ENCODE peak calls at places on chromosome 1, in seven cellular contexts. S, Y, F, L, O, N and Z are unnamed samples.

GRCh38 chr1:198937231-198938031 is 298.6 kb downstream of the PTPRC start:
- DNase-seq in S (peak; percentile 64), Y (peak; percentile 97), F (peak; percentile 53), L (peak; percentile 88), O (peak; percentile 98), N (peak; percentile 87), Z (peak; percentile 76)

GRCh38 chr1:154975409-154976205 is 1.1 kb downstream of the CKS1B start:
- DNase-seq in S (no peak), Y (peak; percentile 75), F (peak; percentile 37), L (peak; percentile 31), O (peak; percentile 69), N (peak; percentile 47), Z (no peak)

GRCh38 chr1:156910309-156910782 is 10.1 kb upstream of the LRRC71 start:
- DNase-seq in S (peak; percentile 69), Y (peak; percentile 36), F (no peak), L (peak; percentile 73), O (peak; percentile 72), N (peak; percentile 43), Z (no peak)

GRCh38 chr1:209635850-209636249 is 16.4 kb downstream of the LAMB3 start:
- DNase-seq in S (no peak), Y (no peak), F (no peak), L (no peak), O (no peak), N (no peak), Z (no peak)

GRCh38 chr1:24289937-24290595 is 29.1 kb upstream of the GRHL3 start:
- DNase-seq in S (peak; percentile 80), Y (peak; percentile 97), F (no peak), L (no peak), O (peak; percentile 67), N (peak; percentile 88), Z (peak; percentile 88)

GRCh38 chr1:110927484-110928075 is 36.1 kb downstream of the LRIF1 start:
- DNase-seq in S (no peak), Y (peak; percentile 34), F (no peak), L (no peak), O (peak; percentile 38), N (peak; percentile 9), Z (no peak)

GRCh38 chr1:20339811-20340457 is 49.3 kb downstream of the VWA5B1 start:
- DNase-seq in S (peak; percentile 15), Y (no peak), F (no peak), L (no peak), O (peak; percentile 39), N (no peak), Z (no peak)

GRCh38 chr1:15749399-15750291 is 7.3 kb downstream of the TMEM82 start:
- DNase-seq in S (no peak), Y (no peak), F (no peak), L (no peak), O (no peak), N (no peak), Z (no peak)

GRCh38 chr1:113993072-113993471 is 13.8 kb downstream of the OLFML3 start:
- DNase-seq in S (no peak), Y (no peak), F (no peak), L (no peak), O (no peak), N (no peak), Z (no peak)

GRCh38 chr1:27301582-27302199 is 20.3 kb upstream of the TMEM222 start:
- DNase-seq in S (no peak), Y (no peak), F (no peak), L (no peak), O (peak; percentile 44), N (no peak), Z (no peak)

GRCh38 chr1:242239394-242239793 is 240.5 kb upstream of the MAP1LC3C start:
- DNase-seq in S (peak; percentile 16), Y (no peak), F (no peak), L (no peak), O (no peak), N (peak; percentile 71), Z (no peak)

GRCh38 chr1:56915960-56916359 is 49.9 kb downstream of the C8B start:
- DNase-seq in S (peak; percentile 6), Y (no peak), F (no peak), L (no peak), O (peak; percentile 97), N (no peak), Z (no peak)

GRCh38 chr1:54851406-54851805 is 35.6 kb downstream of the DHCR24 start:
- DNase-seq in S (no peak), Y (no peak), F (no peak), L (no peak), O (no peak), N (no peak), Z (no peak)

GRCh38 chr1:39892611-39893595 is 8.8 kb downstream of the MYCL start:
- DNase-seq in S (no peak), Y (peak; percentile 68), F (no peak), L (no peak), O (peak; percentile 70), N (peak; percentile 51), Z (no peak)

GRCh38 chr1:200908158-200908868 is 13.6 kb downstream of the INAVA start:
- DNase-seq in S (no peak), Y (no peak), F (no peak), L (no peak), O (no peak), N (no peak), Z (no peak)

GRCh38 chr1:213104604-213105003 is 53.6 kb downstream of the RPS6KC1 start:
- DNase-seq in S (no peak), Y (no peak), F (no peak), L (no peak), O (no peak), N (no peak), Z (no peak)

GRCh38 chr1:23369335-23370013 is at the start of gene ZNF436:
- DNase-seq in S (peak; percentile 84), Y (peak; percentile 70), F (peak; percentile 78), L (no peak), O (peak; percentile 83), N (peak; percentile 25), Z (peak; percentile 92)

GRCh38 chr1:79603862-79604261 is 597.3 kb upstream of the ADGRL4 start:
- DNase-seq in S (no peak), Y (peak; percentile 4), F (no peak), L (no peak), O (no peak), N (no peak), Z (no peak)

GRCh38 chr1:211843018-211843417 is 12.5 kb upstream of the LPGAT1 start:
- DNase-seq in S (no peak), Y (peak; percentile 24), F (no peak), L (no peak), O (no peak), N (no peak), Z (no peak)

GRCh38 chr1:117959364-117959763 is 29.8 kb downstream of the WDR3 start:
- DNase-seq in S (no peak), Y (no peak), F (no peak), L (no peak), O (no peak), N (no peak), Z (no peak)

GRCh38 chr1:154972517-154973343 is 1.8 kb upstream of the CKS1B start:
- DNase-seq in S (no peak), Y (peak; percentile 99), F (no peak), L (no peak), O (no peak), N (peak; percentile 97), Z (no peak)

GRCh38 chr1:230057681-230058565 is 9.1 kb upstream of the GALNT2 start:
- DNase-seq in S (no peak), Y (no peak), F (no peak), L (no peak), O (no peak), N (no peak), Z (no peak)

GRCh38 chr1:2019571-2020309 is 595 bp downstream of the GABRD start:
- DNase-seq in S (no peak), Y (no peak), F (no peak), L (no peak), O (no peak), N (no peak), Z (no peak)

GRCh38 chr1:150094734-150095133 is 27.2 kb downstream of the VPS45 start:
- DNase-seq in S (no peak), Y (no peak), F (no peak), L (no peak), O (no peak), N (no peak), Z (no peak)

GRCh38 chr1:151060241-151061011 is at the start of gene MLLT11:
- DNase-seq in S (peak; percentile 92), Y (peak; percentile 72), F (no peak), L (peak; percentile 30), O (peak; percentile 81), N (peak; percentile 73), Z (no peak)

GRCh38 chr1:1630965-1631792 is 794 bp upstream of the MMP23B start:
- DNase-seq in S (peak; percentile 10), Y (no peak), F (no peak), L (no peak), O (peak; percentile 50), N (no peak), Z (peak; percentile 82)

GRCh38 chr1:4655674-4656532 is 1.5 kb downstream of the AJAP1 start:
- DNase-seq in S (peak; percentile 38), Y (peak; percentile 48), F (no peak), L (peak; percentile 28), O (no peak), N (peak; percentile 68), Z (no peak)

GRCh38 chr1:44642925-44643324 is 31.4 kb downstream of the TMEM53 start:
- DNase-seq in S (no peak), Y (no peak), F (no peak), L (no peak), O (peak; percentile 31), N (no peak), Z (no peak)

GRCh38 chr1:206518206-206518605 is 10.9 kb downstream of the RASSF5 start:
- DNase-seq in S (no peak), Y (no peak), F (no peak), L (no peak), O (no peak), N (no peak), Z (no peak)

GRCh38 chr1:193335797-193336428 is 149.5 kb upstream of the B3GALT2 start:
- DNase-seq in S (no peak), Y (no peak), F (no peak), L (no peak), O (no peak), N (no peak), Z (no peak)

GRCh38 chr1:185376840-185377635 is 60.0 kb upstream of the IVNS1ABP start:
- DNase-seq in S (no peak), Y (no peak), F (no peak), L (no peak), O (no peak), N (peak; percentile 11), Z (no peak)